ENCODE peak calls at places on chromosome 10, in six cellular contexts. G, J, T, W, V and K are unnamed samples.

GRCh38 chr10:78513330-78513729 is 479.7 kb downstream of the RPS24 start:
- DNase-seq in V (no peak), J (peak; percentile 22), G (no peak), W (no peak), T (no peak), K (no peak)

GRCh38 chr10:75542902-75543301 is 111.5 kb downstream of the LRMDA start:
- DNase-seq in V (no peak), G (peak; percentile 41), J (peak; percentile 34), W (no peak), T (no peak), K (no peak)

GRCh38 chr10:88122145-88122544 is 258.7 kb downstream of the PTEN start:
- DNase-seq in T (no peak), V (no peak), J (no peak), G (no peak), W (no peak), K (no peak)

GRCh38 chr10:93090619-93091018 is 16.9 kb downstream of the CYP26A1 start:
- DNase-seq in V (no peak), J (no peak), G (no peak), T (no peak), W (no peak), K (no peak)

GRCh38 chr10:42985436-42986316 is 91.2 kb upstream of the RET start:
- DNase-seq in J (no peak), V (no peak), W (no peak), G (no peak), T (no peak), K (peak; percentile 16)

GRCh38 chr10:69362471-69362954 is 54.2 kb downstream of the TACR2 start:
- DNase-seq in W (no peak), G (no peak), V (no peak), T (peak; percentile 40), J (no peak), K (no peak)

GRCh38 chr10:14476641-14477407 is 146.1 kb upstream of the FRMD4A start:
- DNase-seq in W (no peak), G (no peak), T (no peak), J (no peak), V (no peak), K (no peak)

GRCh38 chr10:91103384-91104184 is 116.9 kb upstream of the PCGF5 start:
- DNase-seq in G (no peak), W (no peak), T (no peak), J (no peak), V (no peak), K (no peak)

GRCh38 chr10:96043895-96044580 is 655 bp downstream of the CCNJ start:
- DNase-seq in W (no peak), G (peak; percentile 49), J (peak; percentile 79), V (peak; percentile 24), T (peak; percentile 64), K (no peak)

GRCh38 chr10:23457632-23458417 is 18.9 kb downstream of the OTUD1 start:
- DNase-seq in G (no peak), J (no peak), W (no peak), T (no peak), V (no peak), K (no peak)

GRCh38 chr10:74238031-74238431 is 87.0 kb downstream of the ADK start:
- DNase-seq in V (no peak), W (no peak), J (no peak), T (no peak), G (no peak), K (no peak)

GRCh38 chr10:6918305-6918704 is 338.2 kb upstream of the PRKCQ start:
- DNase-seq in G (peak; percentile 60), T (peak; percentile 70), V (no peak), W (peak; percentile 37), J (no peak), K (peak; percentile 22)

GRCh38 chr10:43852141-43852540 is 203.5 kb upstream of the ZNF32 start:
- DNase-seq in G (no peak), T (no peak), V (no peak), J (no peak), W (no peak), K (no peak)

GRCh38 chr10:22475527-22475856 is 130.2 kb downstream of the SPAG6 start:
- DNase-seq in J (no peak), T (no peak), G (no peak), W (no peak), V (no peak), K (no peak)

GRCh38 chr10:77715081-77715480 is 77.5 kb upstream of the KCNMA1 start:
- DNase-seq in J (no peak), V (peak; percentile 23), W (no peak), T (peak; percentile 27), G (no peak), K (no peak)

GRCh38 chr10:61633665-61634064 is 29.1 kb upstream of the CABCOCO1 start:
- DNase-seq in T (no peak), J (no peak), G (no peak), W (no peak), V (no peak), K (no peak)

GRCh38 chr10:77214799-77215198 is 422.8 kb downstream of the KCNMA1 start:
- DNase-seq in T (no peak), J (no peak), G (no peak), V (no peak), W (no peak), K (no peak)

GRCh38 chr10:14039968-14040668 is 290.6 kb downstream of the FRMD4A start:
- DNase-seq in J (no peak), T (no peak), V (no peak), W (no peak), G (no peak), K (no peak)

GRCh38 chr10:71982269-71983178 is 18.3 kb downstream of the CHST3 start:
- DNase-seq in W (no peak), J (no peak), T (no peak), G (no peak), V (no peak), K (peak; percentile 53)

GRCh38 chr10:124741281-124741921 is 2.8 kb downstream of the FAM53B start:
- DNase-seq in G (peak; percentile 85), T (peak; percentile 84), J (peak; percentile 91), W (no peak), V (peak; percentile 80), K (peak; percentile 91)

GRCh38 chr10:69863580-69863979 is 61.9 kb downstream of the COL13A1 start:
- DNase-seq in W (no peak), G (no peak), T (no peak), J (no peak), V (no peak), K (no peak)

GRCh38 chr10:78749898-78750297 is 318.9 kb upstream of the ZMIZ1 start:
- DNase-seq in G (no peak), J (no peak), W (no peak), T (no peak), V (no peak), K (no peak)

GRCh38 chr10:114188001-114188400 is 8.8 kb downstream of the TDRD1 start:
- DNase-seq in J (no peak), T (no peak), V (no peak), G (no peak), W (no peak), K (no peak)
- H3K27me3 ChIP-seq in J (no peaks in the 10 kb centered on the region), T (peaks cover 17% of the 10 kb centered on the region), V (peaks cover 9% of the 10 kb centered on the region), G (no peaks in the 10 kb centered on the region), W (no peaks in the 10 kb centered on the region), K (no peaks in the 10 kb centered on the region)

DNA sequence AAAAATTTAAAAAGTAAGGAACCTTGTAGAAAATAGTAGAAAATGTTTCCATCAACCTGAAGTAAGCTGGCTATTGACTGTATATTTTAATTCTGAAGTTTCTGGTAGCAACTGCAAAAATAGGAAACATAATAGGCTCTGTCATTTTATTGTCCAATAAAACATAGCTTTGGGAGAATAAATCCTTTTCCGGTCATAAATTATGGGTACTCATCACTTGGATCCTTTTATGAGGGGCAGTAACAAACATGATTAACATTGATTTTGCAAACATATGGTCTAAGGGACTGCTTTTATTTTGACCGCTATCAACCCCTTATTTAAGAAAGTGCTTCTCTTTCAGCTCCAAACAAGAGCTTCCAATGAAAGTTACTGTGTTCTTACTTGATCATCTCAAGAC is 495.9 kb upstream of the ANKRD30A start:
- DNase-seq in G (no peak), J (no peak), T (no peak), W (no peak), V (no peak), K (no peak)
- H3K27me3 ChIP-seq in G (no peaks in the 10 kb centered on the region), J (no peaks in the 10 kb centered on the region), T (no peaks in the 10 kb centered on the region), W (no peaks in the 10 kb centered on the region), V (no peaks in the 10 kb centered on the region), K (no peaks in the 10 kb centered on the region)

GRCh38 chr10:49605177-49605938 is 4.8 kb upstream of the SLC18A3 start:
- DNase-seq in V (no peak), W (no peak), T (no peak), G (peak; percentile 15), J (no peak), K (peak; percentile 9)

GRCh38 chr10:49608166-49608758 is 1.8 kb upstream of the SLC18A3 start:
- DNase-seq in W (no peak), J (no peak), G (peak; percentile 17), V (no peak), T (no peak), K (no peak)

GRCh38 chr10:49606981-49607535 is 3.1 kb upstream of the SLC18A3 start:
- DNase-seq in T (peak; percentile 76), J (peak; percentile 91), G (peak; percentile 91), V (peak; percentile 33), W (no peak), K (peak; percentile 96)

GRCh38 chr10:49608925-49609282 is 1.2 kb upstream of the SLC18A3 start:
- DNase-seq in T (no peak), G (peak; percentile 53), V (no peak), J (no peak), W (no peak), K (peak; percentile 77)

DNA sequence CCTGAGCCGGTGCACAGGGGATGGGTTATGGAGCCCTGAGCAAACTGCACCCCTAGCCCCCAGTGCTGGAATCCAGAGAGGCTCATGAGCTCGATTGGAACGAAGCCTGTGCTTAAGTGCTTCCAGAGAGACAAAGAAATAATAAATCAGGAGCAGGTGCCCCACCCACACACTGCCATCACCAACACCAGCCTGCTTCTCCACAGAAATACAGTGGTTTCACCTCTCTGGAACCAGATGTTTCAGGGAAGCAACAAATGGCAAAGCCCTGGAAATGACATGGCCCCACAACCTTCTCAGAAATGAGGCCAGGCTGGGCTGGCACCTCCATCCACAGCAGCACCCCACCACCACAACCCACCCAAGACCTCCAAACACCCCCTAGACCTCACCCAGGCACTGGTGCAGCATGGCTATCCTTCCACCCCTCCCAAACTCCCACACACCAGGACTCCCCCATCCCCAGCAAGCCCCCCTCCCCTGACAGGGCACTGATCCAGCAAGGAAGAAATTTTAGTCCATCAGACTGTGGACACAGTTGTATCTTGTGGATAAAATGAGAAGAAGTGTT is 4.1 kb upstream of the SLC18A3 start:
- DNase-seq in V (no peak), G (peak; percentile 12), W (no peak), J (no peak), T (no peak), K (peak; percentile 17)
- H3K27me3 ChIP-seq in V (peaks cover 23% of the 10 kb centered on the region), G (peaks cover 41% of the 10 kb centered on the region), W (peaks cover 36% of the 10 kb centered on the region), J (peaks cover 92% of the 10 kb centered on the region), T (peaks cover 5% of the 10 kb centered on the region), K (peaks cover 61% of the 10 kb centered on the region)

DNA sequence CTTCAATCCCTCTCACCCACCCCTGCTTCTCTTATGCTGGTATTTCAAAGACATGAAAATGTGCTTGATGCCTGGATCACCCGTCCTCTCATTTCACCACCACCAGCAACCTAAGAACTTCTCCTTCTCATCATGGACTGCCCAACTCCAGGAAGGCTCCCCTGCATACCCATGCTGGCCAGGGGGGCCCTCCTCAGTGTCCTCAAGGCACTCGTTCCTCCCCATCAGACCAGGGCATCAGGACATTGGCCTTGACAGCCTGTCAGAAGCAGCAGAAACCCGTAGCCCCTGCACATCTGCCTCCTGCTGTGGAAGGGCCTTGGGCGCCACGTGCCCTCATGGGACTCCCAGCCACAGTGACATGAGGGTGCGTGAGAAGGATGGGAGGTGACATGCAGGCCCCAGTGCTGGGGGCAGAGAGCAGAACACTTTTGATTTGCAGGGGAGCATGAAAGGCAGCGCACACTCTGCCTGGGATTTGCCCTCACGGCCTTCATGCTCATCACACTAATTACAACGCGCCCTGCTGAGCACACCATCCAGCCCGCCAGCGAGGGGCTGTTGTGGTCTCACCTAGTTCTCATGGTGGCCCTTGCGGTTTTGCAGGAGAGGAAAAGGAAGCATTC is 1.9 kb upstream of the HSPA12A start:
- DNase-seq in W (no peak), V (no peak), T (no peak), G (no peak), J (no peak), K (no peak)
- H3K27me3 ChIP-seq in W (peaks cover 16% of the 10 kb centered on the region), V (peaks cover 23% of the 10 kb centered on the region), T (peaks cover 15% of the 10 kb centered on the region), G (peaks cover 16% of the 10 kb centered on the region), J (peaks cover 37% of the 10 kb centered on the region), K (peaks cover 45% of the 10 kb centered on the region)